ENCODE peak calls at places on chromosomes 2 and 18, in eight cellular contexts. P is A549, Y is stomach, Q is thyroid gland, D is hepatocyte, T is adrenal gland, V is aorta, E is lower lobe of right lung. O is an unnamed sample. For H3K4me1 and H3K9me3, the result is how much of the 10 kb centered on the place peaks cover.

GRCh38 chr2:10057231-10058107 is 14.1 kb downstream of the KLF11 start:
- DNase-seq in P (no peak), Y (peak), Q (peak), D (peak), T (peak), V (peak), E (peak), O (no peak)

GRCh38 chr2:67215214-67215613 is 181.9 kb upstream of the ETAA1 start:
- DNase-seq in P (peak), Y (peak), Q (peak), D (peak), T (peak), V (no peak), E (peak), O (no peak)

GRCh38 chr2:31996571-31997150 is 14.1 kb downstream of the MEMO1 start:
- DNase-seq in P (no peak), Y (no peak), Q (no peak), D (no peak), T (no peak), V (no peak), E (no peak), O (no peak)

GRCh38 chr2:25290811-25291510 is 50.8 kb downstream of the DNMT3A start:
- DNase-seq in P (no peak), Y (no peak), Q (peak), D (no peak), T (peak), V (no peak), E (no peak), O (no peak)

GRCh38 chr2:128637481-128638155 is 318.9 kb upstream of the HS6ST1 start:
- DNase-seq in P (no peak), Y (no peak), Q (no peak), D (no peak), T (peak), V (peak), E (no peak), O (no peak)

GRCh38 chr18:10225300-10225699 is 229.1 kb upstream of the APCDD1 start:
- DNase-seq in P (no peak), Y (no peak), Q (no peak), D (no peak), T (no peak), V (no peak), E (no peak), O (no peak)

GRCh38 chr2:186569906-186570305 is 19.9 kb upstream of the ITGAV start:
- DNase-seq in P (no peak), Y (no peak), Q (no peak), D (no peak), T (no peak), V (no peak), E (no peak), O (no peak)

GRCh38 chr2:49335546-49335945 is 181.2 kb upstream of the FSHR start:
- DNase-seq in P (no peak), Y (no peak), Q (no peak), D (no peak), T (no peak), V (no peak), E (no peak), O (no peak)

GRCh38 chr2:200765139-200765951 is 46.4 kb upstream of the BZW1 start:
- DNase-seq in P (peak), Y (no peak), Q (no peak), D (no peak), T (peak), V (peak), E (no peak), O (peak)

GRCh38 chr2:219254590-219255219 is 987 bp upstream of the TUBA4A start:
- DNase-seq in P (no peak), Y (no peak), Q (no peak), D (no peak), T (peak), V (no peak), E (no peak), O (no peak)

DNA sequence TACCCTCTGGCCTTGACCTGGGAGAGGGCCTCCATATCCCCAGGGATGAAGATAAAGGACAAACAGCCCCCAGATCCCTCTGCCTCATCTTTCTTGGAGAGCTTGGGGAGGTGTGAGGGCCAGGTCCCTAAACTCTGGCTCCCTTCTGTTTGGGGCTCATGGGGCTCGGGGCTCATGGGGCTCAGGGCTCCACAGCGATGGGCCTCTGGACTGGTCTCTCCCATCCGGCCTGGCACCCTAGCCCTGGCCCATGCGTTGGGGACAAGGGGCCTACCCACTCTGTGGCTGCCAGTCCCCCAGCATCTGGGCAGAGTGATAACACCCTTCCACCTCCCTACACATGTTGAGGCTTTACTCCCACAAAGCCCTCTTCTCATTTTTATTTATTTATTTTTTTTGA is 29.2 kb upstream of the PTMA start:
- DNase-seq in P (no peak), Y (no peak), Q (no peak), D (no peak), T (no peak), V (no peak), E (no peak), O (no peak)
- H3K4me1 ChIP-seq in P (under half), Y (under half), Q (under half), D (under half), T (under half), V (under half), E (under half), O (under half)

GRCh38 chr18:48946329-48946835 is 4.4 kb downstream of the SMAD7 start:
- DNase-seq in P (no peak), Y (peak), Q (peak), D (no peak), T (no peak), V (no peak), E (no peak), O (no peak)
- H3K4me3 ChIP-seq in P (peak), Y (peak), Q (peak), D (peak), T (peak), V (peak), E (peak), O (peak)

GRCh38 chr2:77831471-77831870 is 309.3 kb upstream of the LRRTM4 start:
- DNase-seq in P (no peak), Y (no peak), Q (no peak), D (no peak), T (no peak), V (no peak), E (no peak), O (no peak)
- H3K9me3 ChIP-seq in P (under half), Y (under half), Q (under half), D (under half), T (under half), V (under half), E (under half), O (under half)

DNA sequence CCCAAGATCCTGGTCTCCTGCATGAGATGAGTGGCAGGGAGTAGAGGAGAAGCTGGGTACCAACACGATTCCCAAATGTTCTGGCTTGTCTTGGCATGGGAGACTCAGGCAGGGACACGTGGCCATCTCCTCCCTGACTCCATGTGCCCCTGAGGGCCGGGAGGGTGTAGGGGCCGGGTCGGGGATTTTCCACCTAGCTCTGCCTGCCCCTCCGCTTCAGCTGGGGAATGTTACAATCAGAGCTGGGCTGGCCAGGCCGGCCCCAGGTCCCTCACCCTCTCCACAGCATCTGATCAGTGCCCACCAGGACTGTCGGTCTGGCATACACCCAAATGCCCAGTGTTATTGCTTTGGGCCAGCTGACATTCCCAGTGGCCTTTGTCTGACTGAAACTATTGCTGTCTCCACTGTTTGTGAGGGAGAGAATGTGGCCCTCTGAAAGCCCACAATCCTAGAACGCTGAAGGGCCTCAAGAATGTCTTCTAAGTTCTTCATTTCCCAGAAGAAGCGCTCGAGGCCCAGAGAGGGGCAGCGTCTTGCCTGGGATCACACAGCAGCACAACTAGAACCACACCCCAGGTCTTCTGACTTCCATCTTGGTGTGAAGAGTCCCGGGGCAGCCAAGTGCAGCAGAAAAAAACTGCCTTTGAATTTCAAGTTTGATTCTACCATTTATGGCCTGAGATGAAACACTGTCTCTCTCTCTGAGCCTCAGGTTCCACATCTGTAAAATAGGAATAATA is 23.2 kb downstream of the KCNK3 start:
- DNase-seq in P (no peak), Y (no peak), Q (no peak), D (no peak), T (peak), V (no peak), E (no peak), O (no peak)
- H3K4me1 ChIP-seq in P (half or more), Y (under half), Q (half or more), D (under half), T (half or more), V (under half), E (under half), O (under half)

GRCh38 chr2:3470856-3471737 is 48.2 kb downstream of the ADI1 start:
- DNase-seq in P (no peak), Y (no peak), Q (no peak), D (no peak), T (no peak), V (no peak), E (peak), O (no peak)
- H3K4me3 ChIP-seq in P (no peak), Y (no peak), Q (no peak), D (no peak), T (no peak), V (no peak), E (no peak), O (no peak)

DNA sequence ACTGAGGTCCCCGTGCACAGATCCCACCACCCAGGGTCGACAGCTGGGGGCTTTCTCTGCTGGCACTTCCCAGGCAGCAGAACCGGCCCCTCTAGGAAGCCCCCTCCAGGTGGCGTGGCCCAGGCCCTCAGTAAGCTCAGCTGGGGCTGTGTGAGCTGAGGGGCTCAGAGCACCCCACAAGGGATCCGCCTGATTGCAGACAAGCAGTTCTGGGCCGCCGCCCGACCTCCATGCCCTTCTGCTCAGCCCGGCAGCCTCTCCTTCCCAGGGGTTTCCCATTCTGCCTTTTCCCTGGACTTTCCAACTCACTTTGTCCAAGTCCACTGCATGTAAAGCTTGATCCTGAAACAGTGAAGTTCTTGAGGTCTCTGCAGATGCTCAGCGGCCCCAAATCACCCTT is 76.4 kb downstream of the NFATC1 start:
- DNase-seq in P (no peak), Y (no peak), Q (no peak), D (no peak), T (no peak), V (no peak), E (no peak), O (no peak)
- H3K9me3 ChIP-seq in P (under half), Y (under half), Q (under half), D (under half), T (under half), V (under half), E (under half), O (under half)

GRCh38 chr2:3485166-3485565 is 34.2 kb downstream of the ADI1 start:
- DNase-seq in P (no peak), Y (no peak), Q (no peak), D (no peak), T (peak), V (no peak), E (no peak), O (no peak)

GRCh38 chr2:3487028-3487425 is 32.3 kb downstream of the ADI1 start:
- DNase-seq in P (no peak), Y (no peak), Q (no peak), D (no peak), T (peak), V (no peak), E (peak), O (no peak)

GRCh38 chr2:3487931-3488554 is 31.3 kb downstream of the ADI1 start:
- DNase-seq in P (no peak), Y (no peak), Q (no peak), D (no peak), T (no peak), V (no peak), E (peak), O (no peak)

GRCh38 chr2:3487432-3487831 is 31.9 kb downstream of the ADI1 start:
- DNase-seq in P (no peak), Y (no peak), Q (no peak), D (no peak), T (no peak), V (peak), E (peak), O (no peak)

GRCh38 chr2:3486047-3487027 is 33.0 kb downstream of the ADI1 start:
- DNase-seq in P (no peak), Y (no peak), Q (no peak), D (no peak), T (peak), V (peak), E (no peak), O (no peak)
- H3K4me1 ChIP-seq in P (under half), Y (under half), Q (under half), D (under half), T (under half), V (under half), E (under half), O (under half)

O was measured in RWPE2.